ENCODE peak calls at places on chromosomes 16 and 17, in nine cellular contexts. U is upper lobe of right lung; M is tibial artery; P is CD4-positive, alpha-beta memory T cell; R is psoas muscle; L is iPS DF 6.9; F is MM.1S; W is WERI-Rb-1; E is heart left ventricle. Q is an unnamed sample.

GRCh38 chr17:75096082-75096625 is 8.4 kb downstream of the SLC16A5 start:
- DNase-seq in W (no peak), L (no peak), E (peak), M (peak), R (peak), F (no peak), P (no peak), U (peak), Q (peak)

GRCh38 chr16:19479302-19479721 is 42.6 kb downstream of the GDE1 start:
- DNase-seq in M (no peak), R (no peak), F (no peak), L (no peak), E (no peak), W (no peak), U (no peak), P (no peak), Q (no peak)

GRCh38 chr17:45820052-45820780 is 24.5 kb upstream of the SPPL2C start:
- DNase-seq in E (no peak), F (no peak), P (no peak), M (no peak), W (no peak), U (no peak), L (no peak), R (no peak), Q (no peak)

GRCh38 chr16:2482181-2483107 is 7.5 kb downstream of the TBC1D24 start:
- DNase-seq in U (no peak), M (no peak), F (no peak), L (no peak), W (peak), E (peak), R (peak), P (no peak), Q (peak)

GRCh38 chr16:27974896-27975540 is 88.5 kb downstream of the GSG1L start:
- DNase-seq in E (no peak), R (no peak), L (no peak), P (no peak), U (peak), M (no peak), W (no peak), F (no peak), Q (no peak)

GRCh38 chr16:57938936-57939871 is 31.7 kb downstream of the CNGB1 start:
- DNase-seq in W (peak), F (no peak), R (peak), P (no peak), E (peak), M (peak), U (peak), L (no peak), Q (peak)

GRCh38 chr16:90057738-90058173 is 19.4 kb downstream of the PRDM7 start:
- DNase-seq in M (no peak), F (no peak), E (no peak), L (no peak), W (no peak), R (no peak), U (no peak), P (no peak), Q (no peak)

GRCh38 chr17:17520599-17521232 is 24.5 kb upstream of the RASD1 start:
- DNase-seq in P (no peak), L (no peak), F (no peak), U (no peak), W (no peak), E (no peak), R (peak), M (no peak), Q (no peak)

GRCh38 chr17:13212861-13213260 is 195.0 kb upstream of the ELAC2 start:
- DNase-seq in E (no peak), M (no peak), F (no peak), U (no peak), L (no peak), W (no peak), P (no peak), R (no peak), Q (no peak)

GRCh38 chr17:29250666-29251065 is 4.0 kb downstream of the CRYBA1 start:
- DNase-seq in L (no peak), U (no peak), R (no peak), P (no peak), F (no peak), W (no peak), M (no peak), E (no peak), Q (no peak)

GRCh38 chr17:1870592-1870991 is 40.8 kb downstream of the RPA1 start:
- DNase-seq in R (no peak), W (no peak), M (no peak), L (no peak), F (peak), E (no peak), U (no peak), P (peak), Q (no peak)

GRCh38 chr17:61904094-61904710 is 23.6 kb downstream of the INTS2 start:
- DNase-seq in L (no peak), P (peak), F (peak), U (no peak), W (no peak), E (no peak), M (no peak), R (no peak), Q (no peak)

GRCh38 chr17:44969144-44969780 is 1.2 kb upstream of the C1QL1 start:
- DNase-seq in W (no peak), U (no peak), L (no peak), M (no peak), P (no peak), E (no peak), R (no peak), F (no peak), Q (no peak)

GRCh38 chr16:71484006-71484893 is 4.9 kb downstream of the ZNF19 start:
- DNase-seq in U (peak), L (no peak), E (peak), F (peak), W (peak), P (peak), M (peak), R (peak), Q (peak)

DNA sequence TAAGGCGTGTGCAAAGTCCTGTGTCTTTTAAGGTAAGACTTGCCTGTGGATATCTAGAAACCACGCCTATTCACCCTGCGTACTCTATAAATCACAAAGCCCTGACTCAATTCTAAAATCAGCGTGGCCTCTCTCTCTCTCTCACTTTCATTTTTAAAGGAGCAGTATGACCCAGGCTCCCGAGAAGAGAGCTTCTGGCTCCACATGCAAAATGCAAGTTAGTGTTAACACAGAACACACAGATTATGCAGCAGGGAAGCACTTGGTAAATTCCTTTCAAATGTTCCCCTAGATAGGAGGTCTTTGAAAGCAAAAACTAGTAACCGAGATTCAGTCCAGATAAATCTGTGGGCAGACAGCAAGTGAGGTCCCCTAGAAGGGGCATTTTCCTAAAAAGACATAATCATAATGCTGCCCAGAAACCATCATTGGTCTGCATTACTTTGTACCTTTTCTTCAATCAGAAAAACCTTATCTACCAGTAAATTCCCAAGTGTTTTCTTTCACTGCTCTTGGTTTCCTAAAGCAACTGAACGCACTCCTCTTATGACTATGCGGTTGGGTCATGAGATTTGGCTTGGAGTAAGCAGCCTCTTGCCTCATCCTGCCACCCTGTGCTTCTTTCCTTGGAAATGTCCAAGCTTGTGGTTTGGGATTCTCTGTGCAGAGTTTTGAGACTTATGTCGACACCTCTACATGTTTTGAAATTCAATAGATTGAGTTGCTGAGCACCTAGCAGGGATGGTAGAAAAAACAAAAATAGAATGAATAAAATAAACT is 31.7 kb upstream of the KCNJ2 start:
- DNase-seq in W (no peak), R (peak), M (peak), F (peak), L (no peak), P (no peak), U (no peak), E (peak), Q (no peak)
- H3K4me3 ChIP-seq in W (no peak), R (peak), M (peak), F (no peak), L (no peak), P (no peak), U (peak), E (peak), Q (peak)

DNA sequence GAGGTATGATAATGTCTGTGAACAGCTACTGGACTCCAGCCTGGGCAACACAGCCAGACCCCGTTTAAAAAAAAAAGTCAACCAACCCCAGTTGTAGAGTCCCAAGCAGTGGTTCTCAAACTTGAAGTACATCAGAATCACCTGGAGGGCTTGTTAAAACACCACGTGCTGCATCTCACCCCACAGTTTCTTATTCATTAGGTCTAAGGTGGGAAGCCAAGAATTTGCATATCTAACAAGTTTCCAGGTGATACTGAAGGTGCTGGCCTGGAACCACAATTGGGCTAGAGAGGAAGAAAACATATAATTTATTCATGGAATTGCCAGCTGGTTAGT is 6.7 kb upstream of the MSL1 start:
- DNase-seq in F (peak), M (no peak), R (no peak), P (no peak), E (no peak), L (no peak), W (no peak), U (no peak), Q (no peak)
- H3K27ac ChIP-seq in F (no peak), M (peak), R (peak), P (no peak), E (no peak), L (no peak), W (no peak), U (peak), Q (no peak)

GRCh38 chr17:43908111-43908721 is 880 bp upstream of the MPP2 start:
- DNase-seq in E (peak), F (no peak), U (no peak), L (no peak), P (peak), R (peak), M (peak), W (peak), Q (peak)
- H3K4me3 ChIP-seq in E (peak), F (no peak), U (peak), L (peak), P (peak), R (peak), M (peak), W (peak), Q (peak)

DNA sequence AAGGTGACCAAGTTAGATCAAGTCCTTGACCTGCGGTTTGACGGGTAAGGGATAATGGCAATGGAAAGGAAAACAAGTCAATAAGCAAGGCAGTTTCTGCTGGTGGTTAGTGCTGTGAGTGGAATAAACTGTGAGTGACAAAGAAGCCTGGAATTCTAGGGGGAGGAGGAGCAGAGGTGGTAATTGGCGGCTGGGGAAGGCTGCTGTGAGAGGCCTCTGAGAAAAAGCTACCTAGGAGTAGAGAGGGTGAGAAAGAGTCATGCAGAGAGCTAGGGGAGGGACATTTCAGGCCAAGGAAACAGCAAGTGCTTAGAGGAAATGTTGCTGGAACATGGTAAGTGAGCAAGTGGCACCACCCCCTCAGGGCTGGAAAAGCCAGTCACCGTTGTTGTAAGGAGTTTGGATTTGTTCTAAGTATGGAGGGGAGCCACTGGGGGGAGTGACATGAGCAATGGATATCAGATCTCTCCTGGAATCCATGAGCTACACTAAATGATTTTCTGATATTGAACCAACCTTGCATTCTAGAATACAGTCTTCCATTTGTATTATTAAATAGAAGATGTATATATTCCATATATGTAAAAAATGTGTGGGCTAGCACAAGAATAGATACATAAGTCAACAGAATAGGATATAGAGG is 6.7 kb downstream of the NLRC3 start:
- DNase-seq in U (no peak), W (no peak), F (no peak), R (peak), M (no peak), L (peak), P (no peak), E (no peak), Q (no peak)
- H3K27ac ChIP-seq in U (no peak), W (no peak), F (no peak), R (no peak), M (no peak), L (no peak), P (no peak), E (no peak), Q (no peak)

GRCh38 chr17:67474081-67474661 is 97.1 kb downstream of the PITPNC1 start:
- DNase-seq in F (no peak), W (no peak), L (no peak), E (peak), U (no peak), P (no peak), M (peak), R (peak), Q (peak)

GRCh38 chr17:67477687-67478086 is 100.6 kb downstream of the PITPNC1 start:
- DNase-seq in U (no peak), R (no peak), W (no peak), F (no peak), L (no peak), P (peak), M (no peak), E (no peak), Q (no peak)

GRCh38 chr17:67476787-67477335 is 99.8 kb downstream of the PITPNC1 start:
- DNase-seq in U (no peak), M (no peak), E (no peak), L (no peak), F (no peak), W (no peak), R (no peak), P (no peak), Q (no peak)

GRCh38 chr17:67478266-67479118 is 101.4 kb downstream of the PITPNC1 start:
- DNase-seq in U (no peak), W (no peak), R (no peak), P (peak), M (no peak), E (no peak), L (no peak), F (no peak), Q (no peak)

DNA sequence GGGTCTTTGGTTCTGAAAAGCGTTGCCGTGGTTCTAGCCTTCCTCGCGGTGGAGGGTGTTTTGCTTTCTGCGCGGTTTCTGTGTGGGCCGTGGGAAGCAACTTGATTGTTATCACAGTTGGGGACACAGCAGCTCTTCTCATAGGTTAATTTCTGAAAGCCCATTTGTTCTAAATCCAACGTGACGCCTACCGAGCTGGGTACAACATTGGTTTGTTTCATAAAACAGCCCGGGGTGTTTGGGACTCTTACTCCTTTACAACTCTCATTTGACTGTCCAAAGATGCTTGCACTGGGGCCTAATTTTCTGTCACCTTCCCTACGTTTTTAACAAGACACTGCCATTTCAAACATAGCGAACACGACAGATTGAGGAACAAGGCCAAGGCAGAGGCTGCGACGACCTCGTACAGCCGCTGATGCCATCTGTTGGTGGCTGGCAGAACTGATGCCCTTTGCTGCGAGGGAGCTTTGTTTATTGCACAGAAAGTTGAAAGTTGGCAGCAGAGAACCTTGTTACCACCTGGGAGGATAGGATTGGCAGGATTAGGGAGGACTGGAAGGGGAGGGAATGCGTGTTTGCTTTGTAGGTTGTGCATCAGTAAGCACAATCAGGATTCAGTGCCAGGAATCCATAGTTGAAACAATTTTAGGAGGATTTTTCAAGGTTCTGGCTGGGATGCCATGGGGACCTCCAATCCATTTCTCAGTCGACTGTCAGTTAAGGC is 98.2 kb downstream of the PITPNC1 start:
- DNase-seq in P (peak), R (peak), M (peak), U (peak), E (peak), L (peak), W (peak), F (peak), Q (peak)
- H3K4me3 ChIP-seq in P (no peak), R (peak), M (no peak), U (no peak), E (no peak), L (no peak), W (no peak), F (no peak), Q (no peak)

GRCh38 chr16:87722590-87723223 is 43.1 kb downstream of the KLHDC4 start:
- DNase-seq in M (no peak), U (no peak), E (no peak), F (no peak), R (no peak), W (no peak), P (no peak), L (no peak), Q (no peak)
- H3K27ac ChIP-seq in M (no peak), U (no peak), E (no peak), F (no peak), R (no peak), W (peak), P (no peak), L (no peak), Q (no peak)

GRCh38 chr16:47634126-47634525 is 173.0 kb downstream of the PHKB start:
- DNase-seq in R (no peak), E (no peak), W (no peak), U (no peak), P (no peak), M (no peak), L (no peak), F (no peak), Q (no peak)
- H3K4me3 ChIP-seq in R (no peak), E (no peak), W (no peak), U (no peak), P (no peak), M (no peak), L (no peak), F (no peak), Q (no peak)

GRCh38 chr17:4743898-4744297 is 4.2 kb upstream of the CXCL16 start:
- DNase-seq in P (no peak), L (no peak), R (no peak), M (no peak), F (no peak), W (no peak), E (no peak), U (no peak), Q (no peak)

GRCh38 chr17:4750606-4751005 is 10.9 kb upstream of the CXCL16 start:
- DNase-seq in L (no peak), E (no peak), U (no peak), W (no peak), F (no peak), P (no peak), M (no peak), R (no peak), Q (no peak)

GRCh38 chr17:4748687-4749086 is 9.0 kb upstream of the CXCL16 start:
- DNase-seq in M (no peak), W (no peak), L (no peak), R (no peak), E (no peak), F (no peak), P (no peak), U (no peak), Q (no peak)

GRCh38 chr17:4744999-4745969 is 5.6 kb upstream of the CXCL16 start:
- DNase-seq in E (no peak), L (peak), M (no peak), U (no peak), F (no peak), R (no peak), P (no peak), W (no peak), Q (no peak)

GRCh38 chr17:4747847-4748246 is 8.1 kb upstream of the CXCL16 start:
- DNase-seq in U (no peak), R (no peak), W (no peak), M (no peak), E (no peak), F (peak), L (no peak), P (peak), Q (no peak)
- H3K27ac ChIP-seq in U (no peak), R (no peak), W (no peak), M (no peak), E (peak), F (peak), L (no peak), P (no peak), Q (peak)